ENCODE peak calls at places on chromosome 11, in eight cellular contexts. U is right cardiac atrium; V is CD4-positive, CD25-positive, alpha-beta regulatory T cell; K is skeletal muscle cell; R is activated CD4-positive, CD25-positive, alpha-beta regulatory T cell; T is astrocyte of the spinal cord; M is NCI-H345; E is T47D. C is an unnamed sample.

GRCh38 chr11:2150206-2150847 is 10.7 kb downstream of the INS start:
- DNase-seq in U (no peak), V (no peak), K (peak; percentile 25), R (no peak), T (peak; percentile 74), M (peak; percentile 23), E (no peak), C (no peak)

GRCh38 chr11:64971421-64972233 is at the start of gene MAJIN:
- DNase-seq in U (peak; percentile 88), V (peak; percentile 83), K (peak; percentile 9), R (peak; percentile 74), T (peak; percentile 62), M (no peak), E (no peak), C (no peak)

GRCh38 chr11:115653926-115654325 is 149.7 kb upstream of the CADM1 start:
- DNase-seq in U (no peak), V (no peak), K (no peak), R (no peak), T (no peak), M (no peak), E (no peak), C (no peak)

GRCh38 chr11:16028406-16028805 is 327.9 kb downstream of the SOX6 start:
- DNase-seq in U (no peak), V (no peak), K (peak; percentile 29), R (no peak), T (no peak), M (no peak), E (no peak), C (no peak)

GRCh38 chr11:86743223-86744118 is 56.9 kb upstream of the PRSS23 start:
- DNase-seq in U (peak; percentile 62), V (no peak), K (peak; percentile 98), R (no peak), T (peak; percentile 99), M (no peak), E (no peak), C (no peak)

GRCh38 chr11:67238894-67239794 is 27.1 kb upstream of the GRK2 start:
- DNase-seq in U (no peak), V (no peak), K (no peak), R (no peak), T (no peak), M (no peak), E (no peak), C (no peak)

GRCh38 chr11:14258177-14258935 is 100.6 kb downstream of the RRAS2 start:
- DNase-seq in U (no peak), V (no peak), K (peak; percentile 53), R (no peak), T (peak; percentile 13), M (no peak), E (no peak), C (no peak)

GRCh38 chr11:73325036-73325981 is 17.2 kb downstream of the ARHGEF17 start:
- DNase-seq in U (peak; percentile 27), V (no peak), K (no peak), R (no peak), T (no peak), M (no peak), E (no peak), C (no peak)

GRCh38 chr11:64360403-64360980 is 1.5 kb downstream of the RPS6KA4 start:
- DNase-seq in U (no peak), V (no peak), K (no peak), R (no peak), T (no peak), M (no peak), E (no peak), C (peak; percentile 42)

GRCh38 chr11:1082346-1082727 is 7.7 kb downstream of the MUC2 start:
- DNase-seq in U (peak; percentile 5), V (no peak), K (no peak), R (no peak), T (no peak), M (no peak), E (no peak), C (no peak)

GRCh38 chr11:18522388-18522787 is 4.4 kb downstream of the TSG101 start:
- DNase-seq in U (no peak), V (no peak), K (no peak), R (no peak), T (no peak), M (no peak), E (no peak), C (no peak)

GRCh38 chr11:108278546-108278945 is 55.7 kb downstream of the ATM start:
- DNase-seq in U (no peak), V (no peak), K (no peak), R (no peak), T (no peak), M (no peak), E (no peak), C (no peak)

GRCh38 chr11:44006882-44007495 is 40.8 kb upstream of the ACCSL start:
- DNase-seq in U (peak; percentile 35), V (no peak), K (no peak), R (no peak), T (no peak), M (no peak), E (no peak), C (no peak)

GRCh38 chr11:38824573-38824972 is 2226.5 kb upstream of the RAG2 start:
- DNase-seq in U (no peak), V (no peak), K (no peak), R (no peak), T (no peak), M (no peak), E (peak; percentile 12), C (peak; percentile 5)

GRCh38 chr11:77111277-77111676 is 8.6 kb downstream of the OMP start:
- DNase-seq in U (no peak), V (no peak), K (no peak), R (no peak), T (no peak), M (no peak), E (no peak), C (no peak)

GRCh38 chr11:128291835-128292234 is 295.5 kb downstream of the ETS1 start:
- DNase-seq in U (no peak), V (peak; percentile 74), K (no peak), R (peak; percentile 37), T (no peak), M (no peak), E (no peak), C (no peak)

GRCh38 chr11:123083623-123084029 is 21.7 kb upstream of the HSPA8 start:
- DNase-seq in U (peak; percentile 86), V (no peak), K (peak; percentile 96), R (peak; percentile 48), T (peak; percentile 97), M (peak; percentile 67), E (no peak), C (no peak)

GRCh38 chr11:130216591-130217132 is 57.1 kb downstream of the ST14 start:
- DNase-seq in U (no peak), V (no peak), K (no peak), R (no peak), T (no peak), M (no peak), E (no peak), C (no peak)

GRCh38 chr11:20038969-20039368 is 121.3 kb downstream of the DBX1 start:
- DNase-seq in U (no peak), V (no peak), K (no peak), R (no peak), T (no peak), M (no peak), E (no peak), C (no peak)

GRCh38 chr11:128643661-128644060 is 50.2 kb upstream of the FLI1 start:
- DNase-seq in U (no peak), V (no peak), K (no peak), R (no peak), T (no peak), M (no peak), E (no peak), C (no peak)

GRCh38 chr11:118618115-118618990 is 10.9 kb downstream of the PHLDB1 start:
- DNase-seq in U (peak; percentile 90), V (no peak), K (peak; percentile 51), R (no peak), T (peak; percentile 81), M (no peak), E (no peak), C (no peak)

GRCh38 chr11:1881442-1882264 is 10.0 kb downstream of the PRR33 start:
- DNase-seq in U (peak; percentile 49), V (no peak), K (no peak), R (no peak), T (no peak), M (no peak), E (no peak), C (no peak)

GRCh38 chr11:13338437-13339069 is 61.0 kb downstream of the BMAL1 start:
- DNase-seq in U (no peak), V (no peak), K (no peak), R (no peak), T (no peak), M (no peak), E (no peak), C (no peak)

GRCh38 chr11:44329472-44330230 is 19.7 kb upstream of the ALX4 start:
- DNase-seq in U (no peak), V (no peak), K (no peak), R (no peak), T (no peak), M (peak; percentile 34), E (no peak), C (no peak)

GRCh38 chr11:62806611-62807121 is 1.4 kb upstream of the NXF1 start:
- DNase-seq in U (peak; percentile 24), V (no peak), K (peak; percentile 36), R (no peak), T (peak; percentile 14), M (no peak), E (no peak), C (peak; percentile 52)

GRCh38 chr11:61265357-61265756 is 24.4 kb downstream of the PGA5 start:
- DNase-seq in U (no peak), V (no peak), K (no peak), R (no peak), T (no peak), M (no peak), E (no peak), C (no peak)

GRCh38 chr11:2304156-2305139 is 2.6 kb downstream of the TSPAN32 start:
- DNase-seq in U (peak; percentile 8), V (no peak), K (no peak), R (no peak), T (no peak), M (no peak), E (no peak), C (no peak)

GRCh38 chr11:28792856-28793255 is 684.7 kb downstream of the METTL15 start:
- DNase-seq in U (no peak), V (no peak), K (no peak), R (no peak), T (no peak), M (no peak), E (no peak), C (no peak)

GRCh38 chr11:14424096-14424495 is 65.1 kb upstream of the RRAS2 start:
- DNase-seq in U (no peak), V (no peak), K (no peak), R (no peak), T (peak; percentile 59), M (no peak), E (no peak), C (no peak)

GRCh38 chr11:119788911-119789560 is 60.0 kb upstream of the NECTIN1 start:
- DNase-seq in U (no peak), V (no peak), K (no peak), R (no peak), T (no peak), M (no peak), E (no peak), C (no peak)

GRCh38 chr11:73227571-73228211 is 9.6 kb downstream of the P2RY2 start:
- DNase-seq in U (no peak), V (no peak), K (no peak), R (no peak), T (no peak), M (peak; percentile 11), E (peak; percentile 90), C (no peak)

GRCh38 chr11:64687204-64687603 is 35.8 kb downstream of the NRXN2 start:
- DNase-seq in U (peak; percentile 40), V (no peak), K (no peak), R (no peak), T (no peak), M (no peak), E (no peak), C (no peak)

GRCh38 chr11:45485070-45485716 is 180.2 kb downstream of the CHST1 start:
- DNase-seq in U (no peak), V (no peak), K (no peak), R (no peak), T (no peak), M (no peak), E (no peak), C (no peak)